ENCODE peak calls at places on chromosomes 1 and 21, in four cellular contexts. W, D, F and N are unnamed samples.

GRCh38 chr21:39321424-39321823 is 8.0 kb upstream of the BRWD1 start:
- DNase-seq in D (no peak), F (no peak), W (no peak), N (no peak)

GRCh38 chr1:147171399-147172167 is 687 bp downstream of the PRKAB2 start:
- DNase-seq in W (no peak), F (no peak), D (no peak), N (no peak)

GRCh38 chr1:111948209-111949131 is 41.0 kb downstream of the KCND3 start:
- DNase-seq in D (no peak), F (no peak), W (peak; percentile 9), N (no peak)

GRCh38 chr1:203289281-203289981 is 15.9 kb upstream of the BTG2 start:
- DNase-seq in D (peak; percentile 95), F (peak; percentile 56), W (peak; percentile 51), N (no peak)

GRCh38 chr1:24277420-24278169 is 41.6 kb upstream of the GRHL3 start:
- DNase-seq in F (no peak), W (no peak), D (no peak), N (no peak)

GRCh38 chr1:29842130-29842529 is 605.8 kb downstream of the PTPRU start:
- DNase-seq in W (no peak), F (no peak), D (no peak), N (no peak)

GRCh38 chr1:31690921-31691320 is 12.9 kb downstream of the COL16A1 start:
- DNase-seq in W (no peak), D (no peak), F (no peak), N (no peak)

GRCh38 chr1:20729990-20730689 is 2.4 kb downstream of the SH2D5 start:
- DNase-seq in D (no peak), W (no peak), F (no peak), N (peak; percentile 52)

GRCh38 chr1:241213147-241213546 is 143.9 kb downstream of the RGS7 start:
- DNase-seq in F (no peak), W (no peak), D (no peak), N (no peak)

GRCh38 chr1:17866451-17867029 is 111.4 kb downstream of the ACTL8 start:
- DNase-seq in W (no peak), D (no peak), F (no peak), N (no peak)

GRCh38 chr1:10709646-10710045 is 86.8 kb downstream of the CASZ1 start:
- DNase-seq in D (no peak), F (no peak), W (no peak), N (no peak)

GRCh38 chr1:229920683-229921082 is 146.4 kb upstream of the GALNT2 start:
- DNase-seq in F (no peak), D (no peak), W (no peak), N (no peak)

GRCh38 chr1:65343286-65343685 is 33.9 kb downstream of the DNAJC6 start:
- DNase-seq in D (no peak), W (no peak), F (no peak), N (no peak)

GRCh38 chr1:43452789-43453441 is 816 bp downstream of the HYI start:
- DNase-seq in D (no peak), F (peak; percentile 49), W (peak; percentile 42), N (peak; percentile 71)

GRCh38 chr1:24027838-24028468 is 47.8 kb upstream of the SRSF10 start:
- DNase-seq in D (no peak), W (no peak), F (no peak), N (no peak)

GRCh38 chr1:185719021-185719420 is 15.2 kb upstream of the HMCN1 start:
- DNase-seq in W (no peak), D (no peak), F (no peak), N (peak; percentile 70)

GRCh38 chr1:157194739-157195520 is 56.7 kb upstream of the ETV3 start:
- DNase-seq in D (no peak), W (no peak), F (no peak), N (no peak)

GRCh38 chr1:218304281-218305039 is 19.4 kb downstream of the RRP15 start:
- DNase-seq in D (no peak), F (no peak), W (no peak), N (no peak)

GRCh38 chr1:205633421-205633976 is 1.7 kb upstream of the ELK4 start:
- DNase-seq in W (no peak), D (no peak), F (no peak), N (no peak)

GRCh38 chr1:223810586-223810985 is 35.2 kb downstream of the TP53BP2 start:
- DNase-seq in F (no peak), D (no peak), W (no peak), N (no peak)

GRCh38 chr1:62144238-62144831 is 50.3 kb upstream of the L1TD1 start:
- DNase-seq in D (no peak), F (no peak), W (peak; percentile 15), N (no peak)

GRCh38 chr1:1004780-1005697 is 5.1 kb upstream of the HES4 start:
- DNase-seq in W (no peak), F (peak; percentile 81), D (no peak), N (no peak)

GRCh38 chr21:15754640-15755039 is 24.9 kb downstream of the USP25 start:
- DNase-seq in D (no peak), F (no peak), W (no peak), N (no peak)

GRCh38 chr21:37098756-37099155 is 25.7 kb downstream of the TTC3 start:
- DNase-seq in W (no peak), F (no peak), D (no peak), N (no peak)

GRCh38 chr1:21100496-21100895 is 76.2 kb downstream of the EIF4G3 start:
- DNase-seq in D (no peak), F (no peak), W (no peak), N (no peak)

GRCh38 chr1:71339238-71339637 is 258.4 kb upstream of the ZRANB2 start:
- DNase-seq in F (no peak), W (no peak), D (no peak), N (no peak)

GRCh38 chr1:16905856-16906702 is 10.3 kb downstream of the RNU1-2 start:
- DNase-seq in W (no peak), F (no peak), D (no peak), N (peak; percentile 63)

GRCh38 chr1:40232444-40232843 is 15.3 kb upstream of the TMCO2 start:
- DNase-seq in D (no peak), W (no peak), F (no peak), N (no peak)

GRCh38 chr1:203528098-203528497 is 34.1 kb downstream of the OPTC start:
- DNase-seq in W (no peak), F (no peak), D (no peak), N (no peak)

GRCh38 chr1:170530972-170531757 is 801 bp upstream of the GORAB start:
- DNase-seq in D (peak; percentile 73), F (no peak), W (no peak), N (no peak)

GRCh38 chr1:234839663-234840062 is 229.7 kb upstream of the IRF2BP2 start:
- DNase-seq in F (no peak), W (no peak), D (no peak), N (no peak)